ENCODE peak calls at places on chromosomes 12 and 14, in six cellular contexts. C, W, E, N, D and F are unnamed samples. For H3K79me2 and H3K36me3, the result is how much of the 10 kb centered on the place peaks cover.

GRCh38 chr12:94795520-94795919 is 145.2 kb upstream of the TMCC3 start:
- DNase-seq in E (peak), C (peak), N (peak), W (peak), D (peak), F (peak)

GRCh38 chr12:25052191-25053020 is 103.5 kb upstream of the BCAT1 start:
- DNase-seq in W (no peak), E (peak), C (no peak), N (peak), D (no peak), F (no peak)

GRCh38 chr14:63237791-63238190 is 33.5 kb downstream of the RHOJ start:
- DNase-seq in N (no peak), E (no peak), C (no peak), D (no peak), W (no peak), F (no peak)

GRCh38 chr12:2094597-2094996 is 41.8 kb downstream of the CACNA1C start:
- DNase-seq in E (no peak), C (no peak), D (no peak), W (no peak), N (no peak), F (peak)

GRCh38 chr14:32565256-32565655 is 236.2 kb downstream of the AKAP6 start:
- DNase-seq in E (no peak), C (no peak), D (no peak), W (no peak), N (no peak), F (no peak)

GRCh38 chr14:69484444-69485113 is at the start of gene PLEKHD1:
- DNase-seq in C (peak), D (no peak), E (peak), W (peak), N (peak), F (no peak)

GRCh38 chr12:123398177-123398916 is 14.4 kb downstream of the KMT5A start:
- DNase-seq in C (no peak), N (no peak), W (no peak), D (peak), E (no peak), F (peak)

GRCh38 chr14:104294983-104295680 is 156.7 kb downstream of the KIF26A start:
- DNase-seq in D (no peak), W (no peak), E (no peak), C (no peak), N (no peak), F (peak)

GRCh38 chr14:100317897-100318808 is 5.0 kb upstream of the SLC25A47 start:
- DNase-seq in E (peak), W (no peak), D (peak), N (peak), C (peak), F (peak)

GRCh38 chr12:69929125-69929524 is 104.1 kb downstream of the MYRFL start:
- DNase-seq in N (no peak), W (peak), D (peak), C (peak), E (no peak), F (no peak)

GRCh38 chr12:15709524-15709923 is 79.7 kb downstream of the EPS8 start:
- DNase-seq in N (no peak), W (no peak), C (no peak), E (peak), D (no peak), F (no peak)
- H3K79me2 ChIP-seq in N (half or more), W (under half), C (half or more), E (under half), D (half or more), F (half or more)

DNA sequence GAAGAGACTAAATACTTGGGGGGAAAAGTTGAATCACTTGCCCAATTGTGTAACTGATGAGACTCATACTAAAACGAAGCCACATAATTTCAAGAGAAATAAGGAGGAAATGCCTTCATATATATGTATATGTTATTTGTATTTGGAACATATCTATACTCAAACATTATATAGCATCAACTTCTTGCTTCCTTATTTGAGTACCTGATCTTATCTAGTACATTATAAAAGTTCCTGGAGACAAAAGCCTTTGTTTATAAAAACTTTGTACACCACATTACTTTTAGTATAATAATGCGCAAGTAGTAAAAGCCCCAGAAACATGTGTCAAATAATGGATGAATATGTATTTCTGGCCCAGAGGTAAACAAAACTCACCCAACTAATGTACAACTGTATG is 92.0 kb downstream of the SLC2A13 start:
- DNase-seq in W (no peak), N (no peak), D (no peak), E (no peak), C (no peak), F (no peak)
- H3K27ac ChIP-seq in W (no peak), N (no peak), D (no peak), E (no peak), C (no peak), F (no peak)

GRCh38 chr14:50471838-50472465 is 60.4 kb downstream of the MAP4K5 start:
- DNase-seq in D (no peak), N (no peak), W (no peak), E (no peak), C (no peak), F (no peak)

GRCh38 chr14:50475460-50475859 is 56.9 kb downstream of the MAP4K5 start:
- DNase-seq in C (no peak), W (peak), N (peak), E (no peak), D (peak), F (no peak)

DNA sequence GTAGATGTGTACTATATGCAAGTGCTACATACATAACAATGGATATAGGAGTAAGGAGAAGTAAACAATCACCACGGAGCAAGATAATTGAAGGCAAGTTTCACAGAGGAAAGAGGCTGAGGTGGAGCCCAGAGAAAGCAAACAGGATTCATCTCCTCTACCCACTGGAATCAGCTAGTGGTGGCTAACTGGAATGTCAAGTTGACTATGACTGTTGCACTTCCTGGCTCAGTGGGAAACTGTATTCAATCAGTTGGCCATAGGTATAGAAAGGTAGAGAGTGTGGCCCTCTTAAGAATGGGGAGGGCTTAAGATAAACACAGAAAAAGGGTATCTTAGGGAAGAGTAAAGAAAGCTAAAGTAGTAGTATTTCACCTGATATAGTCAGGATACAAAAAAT is 62.4 kb downstream of the MAP4K5 start:
- DNase-seq in W (no peak), N (no peak), E (peak), D (no peak), C (no peak), F (no peak)
- H3K36me3 ChIP-seq in W (under half), N (under half), E (under half), D (half or more), C (under half), F (half or more)

DNA sequence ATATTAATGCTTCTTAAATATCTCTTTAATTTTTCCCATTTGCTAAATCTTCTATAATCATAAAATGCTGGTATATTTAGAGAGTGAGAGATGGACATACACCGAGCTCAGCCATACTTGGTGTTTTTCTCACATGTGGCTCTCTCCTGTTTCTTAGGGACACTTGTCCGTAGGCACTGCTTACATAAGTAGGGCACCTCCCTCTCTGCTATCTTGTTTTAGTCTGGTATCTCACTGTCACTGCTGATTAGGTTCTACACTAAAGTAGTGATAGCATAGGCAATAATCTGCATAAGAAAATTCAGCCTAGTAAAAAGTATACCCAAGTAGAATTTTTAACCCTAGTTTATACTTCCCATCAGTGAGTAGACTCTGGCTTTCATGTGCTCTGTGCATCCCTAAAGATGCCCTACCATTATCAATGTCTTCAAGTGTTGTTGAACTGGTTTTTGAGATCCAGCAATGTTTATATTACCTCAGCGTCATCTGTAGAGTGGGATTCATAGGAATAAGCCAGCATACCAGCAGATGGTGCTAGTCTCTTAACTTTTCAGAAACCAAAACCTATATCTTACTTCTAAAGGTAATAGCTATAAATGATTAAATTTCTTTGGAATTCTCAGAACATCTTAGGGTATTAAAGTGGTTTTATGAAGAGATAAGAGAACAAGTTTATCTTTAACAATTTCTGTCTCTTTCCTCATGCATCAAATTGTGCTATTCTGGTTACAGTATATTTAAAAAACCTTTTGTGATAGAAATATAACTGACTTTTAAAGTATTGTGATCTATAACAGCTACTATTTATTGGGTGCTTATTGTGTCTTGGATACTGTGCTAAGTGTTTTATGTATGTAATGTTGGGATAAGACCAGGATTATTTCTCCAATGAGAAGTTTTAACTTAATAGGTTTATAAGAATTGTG is 32.9 kb downstream of the ARID2 start:
- DNase-seq in E (peak), C (peak), W (peak), N (peak), D (peak), F (peak)
- H3K79me2 ChIP-seq in E (half or more), C (half or more), W (half or more), N (half or more), D (half or more), F (under half)